ENCODE peak calls at places on chromosomes 16 and 17, in nine cellular contexts. One of them, this sample, is unnamed.

GRCh38 chr16:62752837-62753236 is 716.6 kb upstream of the CDH8 start:
- DNase-seq in cardiac muscle cell: no peak
- DNase-seq in psoas muscle: no peak
- DNase-seq in neural crest cell: no peak
- DNase-seq in uterus: no peak
- DNase-seq in AG09319: no peak
- DNase-seq in mucosa of descending colon: no peak
- DNase-seq in HFF-Myc: no peak
- DNase-seq in esophagus squamous epithelium: no peak
- DNase-seq in this sample: no peak

GRCh38 chr16:964696-965395 is 5.9 kb downstream of the LMF1 start:
- DNase-seq in uterus: no peak
- DNase-seq in mucosa of descending colon: peak
- DNase-seq in cardiac muscle cell: no peak
- DNase-seq in psoas muscle: no peak
- DNase-seq in AG09319: no peak
- DNase-seq in neural crest cell: no peak
- DNase-seq in HFF-Myc: no peak
- DNase-seq in esophagus squamous epithelium: no peak
- DNase-seq in this sample: no peak

GRCh38 chr16:35182043-35182677 is 1722.7 kb downstream of the TP53TG3F start:
- DNase-seq in mucosa of descending colon: no peak
- DNase-seq in psoas muscle: no peak
- DNase-seq in esophagus squamous epithelium: no peak
- DNase-seq in HFF-Myc: no peak
- DNase-seq in AG09319: no peak
- DNase-seq in uterus: no peak
- DNase-seq in neural crest cell: no peak
- DNase-seq in cardiac muscle cell: no peak
- DNase-seq in this sample: no peak

GRCh38 chr17:50331085-50331791 is 14.7 kb upstream of the XYLT2 start:
- DNase-seq in AG09319: peak
- DNase-seq in esophagus squamous epithelium: no peak
- DNase-seq in uterus: no peak
- DNase-seq in HFF-Myc: no peak
- DNase-seq in mucosa of descending colon: no peak
- DNase-seq in psoas muscle: no peak
- DNase-seq in cardiac muscle cell: no peak
- DNase-seq in neural crest cell: no peak
- DNase-seq in this sample: no peak

GRCh38 chr17:56436142-56436541 is 157.4 kb upstream of the NOG start:
- DNase-seq in cardiac muscle cell: no peak
- DNase-seq in psoas muscle: no peak
- DNase-seq in HFF-Myc: no peak
- DNase-seq in AG09319: no peak
- DNase-seq in neural crest cell: no peak
- DNase-seq in uterus: no peak
- DNase-seq in esophagus squamous epithelium: no peak
- DNase-seq in mucosa of descending colon: no peak
- DNase-seq in this sample: no peak

GRCh38 chr16:81803332-81803731 is 24.2 kb downstream of the PLCG2 start:
- DNase-seq in psoas muscle: no peak
- DNase-seq in esophagus squamous epithelium: no peak
- DNase-seq in neural crest cell: no peak
- DNase-seq in cardiac muscle cell: no peak
- DNase-seq in uterus: no peak
- DNase-seq in HFF-Myc: no peak
- DNase-seq in mucosa of descending colon: no peak
- DNase-seq in AG09319: no peak
- DNase-seq in this sample: no peak

GRCh38 chr16:20380782-20381181 is 23.8 kb downstream of the PDILT start:
- DNase-seq in mucosa of descending colon: no peak
- DNase-seq in HFF-Myc: no peak
- DNase-seq in cardiac muscle cell: no peak
- DNase-seq in esophagus squamous epithelium: no peak
- DNase-seq in psoas muscle: no peak
- DNase-seq in neural crest cell: no peak
- DNase-seq in AG09319: no peak
- DNase-seq in uterus: no peak
- DNase-seq in this sample: no peak

GRCh38 chr17:14926526-14927122 is 338.5 kb downstream of the PMP22 start:
- DNase-seq in mucosa of descending colon: no peak
- DNase-seq in esophagus squamous epithelium: no peak
- DNase-seq in HFF-Myc: peak
- DNase-seq in neural crest cell: peak
- DNase-seq in cardiac muscle cell: peak
- DNase-seq in uterus: peak
- DNase-seq in AG09319: peak
- DNase-seq in psoas muscle: peak
- DNase-seq in this sample: no peak

GRCh38 chr16:85515830-85516397 is 97.2 kb upstream of the GSE1 start:
- DNase-seq in uterus: no peak
- DNase-seq in AG09319: no peak
- DNase-seq in esophagus squamous epithelium: no peak
- DNase-seq in cardiac muscle cell: peak
- DNase-seq in HFF-Myc: no peak
- DNase-seq in mucosa of descending colon: no peak
- DNase-seq in neural crest cell: no peak
- DNase-seq in psoas muscle: no peak
- DNase-seq in this sample: no peak

GRCh38 chr17:34503804-34504203 is 75.6 kb upstream of the TMEM132E start:
- DNase-seq in neural crest cell: no peak
- DNase-seq in uterus: no peak
- DNase-seq in esophagus squamous epithelium: no peak
- DNase-seq in mucosa of descending colon: no peak
- DNase-seq in AG09319: no peak
- DNase-seq in cardiac muscle cell: no peak
- DNase-seq in psoas muscle: peak
- DNase-seq in HFF-Myc: no peak
- DNase-seq in this sample: no peak

GRCh38 chr17:28828294-28829040 is 14.1 kb downstream of the FAM222B start:
- DNase-seq in cardiac muscle cell: no peak
- DNase-seq in esophagus squamous epithelium: no peak
- DNase-seq in uterus: no peak
- DNase-seq in psoas muscle: no peak
- DNase-seq in mucosa of descending colon: peak
- DNase-seq in AG09319: no peak
- DNase-seq in HFF-Myc: no peak
- DNase-seq in neural crest cell: no peak
- DNase-seq in this sample: no peak

GRCh38 chr16:50323335-50324011 is 45.3 kb downstream of the BRD7 start:
- DNase-seq in esophagus squamous epithelium: no peak
- DNase-seq in neural crest cell: no peak
- DNase-seq in mucosa of descending colon: no peak
- DNase-seq in AG09319: no peak
- DNase-seq in uterus: no peak
- DNase-seq in HFF-Myc: peak
- DNase-seq in cardiac muscle cell: no peak
- DNase-seq in psoas muscle: no peak
- DNase-seq in this sample: no peak

GRCh38 chr16:11136600-11136999 is 119.4 kb downstream of the SOCS1 start:
- DNase-seq in esophagus squamous epithelium: no peak
- DNase-seq in uterus: no peak
- DNase-seq in AG09319: no peak
- DNase-seq in psoas muscle: peak
- DNase-seq in HFF-Myc: no peak
- DNase-seq in mucosa of descending colon: no peak
- DNase-seq in cardiac muscle cell: no peak
- DNase-seq in neural crest cell: no peak
- DNase-seq in this sample: no peak

GRCh38 chr16:74226361-74226979 is 70.1 kb upstream of the PSMD7 start:
- DNase-seq in cardiac muscle cell: peak
- DNase-seq in neural crest cell: no peak
- DNase-seq in esophagus squamous epithelium: no peak
- DNase-seq in HFF-Myc: no peak
- DNase-seq in mucosa of descending colon: no peak
- DNase-seq in psoas muscle: no peak
- DNase-seq in uterus: no peak
- DNase-seq in AG09319: no peak
- DNase-seq in this sample: no peak
- TF ChIP-seq CTCF in cardiac muscle cell: peak
- TF ChIP-seq CTCF in neural crest cell: peak
- TF ChIP-seq CTCF in esophagus squamous epithelium: peak
- TF ChIP-seq CTCF in HFF-Myc: peak
- TF ChIP-seq CTCF in mucosa of descending colon: no peak
- TF ChIP-seq CTCF in psoas muscle: peak
- TF ChIP-seq CTCF in uterus: peak
- TF ChIP-seq CTCF in AG09319: peak
- TF ChIP-seq CTCF in this sample: no peak

DNA sequence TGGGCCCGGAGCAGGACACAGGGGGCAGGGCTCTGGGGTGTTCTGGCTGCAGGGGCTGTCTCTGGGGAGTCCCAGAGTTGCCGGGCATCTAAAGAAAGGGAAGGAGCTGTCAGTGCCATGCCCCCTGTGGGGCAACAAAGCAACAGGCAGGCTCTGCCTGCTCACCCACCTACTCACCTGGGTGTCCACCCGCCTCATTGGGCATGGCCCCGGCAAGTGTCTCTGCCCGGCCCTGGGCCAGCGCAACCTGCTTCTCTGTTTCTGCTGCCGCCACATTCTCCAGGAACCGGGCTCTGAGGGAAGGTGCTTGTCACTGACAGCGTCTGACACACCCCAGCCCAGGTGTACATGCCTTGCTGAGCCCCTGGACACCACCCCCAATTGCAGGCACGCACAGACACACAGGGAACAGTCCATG is 7.3 kb downstream of the TMEM208 start:
- DNase-seq in cardiac muscle cell: no peak
- DNase-seq in uterus: no peak
- DNase-seq in psoas muscle: no peak
- DNase-seq in neural crest cell: no peak
- DNase-seq in mucosa of descending colon: peak
- DNase-seq in HFF-Myc: no peak
- DNase-seq in esophagus squamous epithelium: no peak
- DNase-seq in AG09319: no peak
- DNase-seq in this sample: no peak
- TF ChIP-seq CTCF in cardiac muscle cell: no peak
- TF ChIP-seq CTCF in uterus: no peak
- TF ChIP-seq CTCF in psoas muscle: no peak
- TF ChIP-seq CTCF in neural crest cell: no peak
- TF ChIP-seq CTCF in mucosa of descending colon: no peak
- TF ChIP-seq CTCF in HFF-Myc: no peak
- TF ChIP-seq CTCF in esophagus squamous epithelium: no peak
- TF ChIP-seq CTCF in AG09319: no peak
- TF ChIP-seq CTCF in this sample: no peak

DNA sequence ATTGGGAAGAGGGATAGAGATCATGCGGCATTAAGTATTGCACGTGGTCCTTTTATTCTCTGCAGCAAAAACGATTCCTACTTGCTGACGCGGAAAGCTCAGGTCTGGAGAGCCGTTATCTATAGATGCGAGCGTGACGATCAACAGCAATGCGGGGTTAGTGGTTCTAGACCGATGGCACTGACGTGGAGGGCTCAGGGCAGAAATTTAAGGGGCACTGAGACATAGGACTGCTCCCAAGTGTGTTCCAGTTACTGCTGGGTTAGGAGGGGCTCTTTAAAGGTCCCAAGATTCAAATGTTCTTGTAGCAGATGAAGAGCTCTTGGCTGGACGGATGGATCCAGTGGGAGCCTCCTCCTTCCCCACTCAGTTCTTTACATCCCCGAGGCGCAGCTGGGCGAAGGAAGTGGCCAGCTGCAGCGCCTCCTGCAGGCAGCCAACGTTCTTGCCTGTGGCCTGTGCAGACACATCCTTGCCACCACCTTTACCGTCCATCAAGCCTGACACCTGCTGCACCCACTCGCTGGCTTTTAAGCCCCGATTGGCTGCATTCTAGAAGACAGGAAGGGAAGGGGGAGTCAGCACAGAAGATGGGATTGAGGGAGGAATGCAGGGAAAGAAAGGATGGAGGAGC is 732 bp upstream of the EXOSC6 start:
- DNase-seq in cardiac muscle cell: peak
- DNase-seq in HFF-Myc: no peak
- DNase-seq in uterus: no peak
- DNase-seq in psoas muscle: no peak
- DNase-seq in AG09319: no peak
- DNase-seq in neural crest cell: peak
- DNase-seq in esophagus squamous epithelium: no peak
- DNase-seq in mucosa of descending colon: no peak
- DNase-seq in this sample: no peak
- TF ChIP-seq CTCF in cardiac muscle cell: peak
- TF ChIP-seq CTCF in HFF-Myc: peak
- TF ChIP-seq CTCF in uterus: no peak
- TF ChIP-seq CTCF in psoas muscle: no peak
- TF ChIP-seq CTCF in AG09319: peak
- TF ChIP-seq CTCF in neural crest cell: peak
- TF ChIP-seq CTCF in esophagus squamous epithelium: no peak
- TF ChIP-seq CTCF in mucosa of descending colon: no peak
- TF ChIP-seq CTCF in this sample: no peak

DNA sequence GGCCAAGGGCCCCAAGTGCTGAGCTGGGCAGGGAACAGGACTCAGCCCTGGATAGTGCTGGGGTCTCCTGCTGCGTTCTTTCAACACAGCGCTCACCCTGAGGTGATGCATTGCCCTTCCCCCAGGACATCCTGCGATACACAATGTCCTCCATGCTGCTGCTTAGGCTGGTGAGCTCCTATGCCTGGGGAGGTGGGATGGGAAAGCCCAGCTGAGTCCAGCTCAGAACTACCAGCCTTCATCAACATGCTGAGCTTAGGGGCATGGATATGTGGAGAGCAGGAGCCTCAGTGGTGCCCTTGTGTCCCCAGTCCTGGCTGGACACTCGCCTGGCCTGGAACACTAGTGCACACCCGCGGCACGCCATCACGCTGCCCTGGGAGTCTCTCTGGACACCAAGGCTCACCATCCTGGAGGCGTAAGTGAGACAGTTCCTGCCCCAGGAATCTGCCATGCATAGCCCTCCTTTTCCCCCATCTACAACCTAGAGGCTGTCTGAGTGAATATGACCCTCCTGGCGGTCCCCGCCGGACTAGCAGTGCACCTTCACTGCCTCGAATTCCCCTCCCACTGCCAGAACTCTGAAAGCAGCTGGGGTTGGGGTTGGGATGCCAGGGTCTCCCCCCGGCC is 710 bp downstream of the ZACN start:
- DNase-seq in uterus: no peak
- DNase-seq in neural crest cell: no peak
- DNase-seq in HFF-Myc: no peak
- DNase-seq in AG09319: no peak
- DNase-seq in psoas muscle: no peak
- DNase-seq in mucosa of descending colon: peak
- DNase-seq in cardiac muscle cell: peak
- DNase-seq in esophagus squamous epithelium: no peak
- DNase-seq in this sample: no peak
- TF ChIP-seq CTCF in uterus: no peak
- TF ChIP-seq CTCF in neural crest cell: peak
- TF ChIP-seq CTCF in HFF-Myc: no peak
- TF ChIP-seq CTCF in AG09319: no peak
- TF ChIP-seq CTCF in psoas muscle: no peak
- TF ChIP-seq CTCF in mucosa of descending colon: no peak
- TF ChIP-seq CTCF in cardiac muscle cell: peak
- TF ChIP-seq CTCF in esophagus squamous epithelium: no peak
- TF ChIP-seq CTCF in this sample: no peak

GRCh38 chr16:57092786-57093301 is 461 bp downstream of the CPNE2 start:
- DNase-seq in cardiac muscle cell: peak
- DNase-seq in mucosa of descending colon: peak
- DNase-seq in esophagus squamous epithelium: no peak
- DNase-seq in psoas muscle: peak
- DNase-seq in neural crest cell: peak
- DNase-seq in AG09319: no peak
- DNase-seq in HFF-Myc: no peak
- DNase-seq in uterus: peak
- DNase-seq in this sample: no peak
- TF ChIP-seq CTCF in cardiac muscle cell: peak
- TF ChIP-seq CTCF in mucosa of descending colon: peak
- TF ChIP-seq CTCF in esophagus squamous epithelium: peak
- TF ChIP-seq CTCF in psoas muscle: peak
- TF ChIP-seq CTCF in neural crest cell: peak
- TF ChIP-seq CTCF in AG09319: peak
- TF ChIP-seq CTCF in HFF-Myc: peak
- TF ChIP-seq CTCF in uterus: peak
- TF ChIP-seq CTCF in this sample: peak

GRCh38 chr17:40038882-40039513 is 15.2 kb downstream of the MED24 start:
- DNase-seq in uterus: peak
- DNase-seq in AG09319: peak
- DNase-seq in cardiac muscle cell: peak
- DNase-seq in neural crest cell: peak
- DNase-seq in esophagus squamous epithelium: no peak
- DNase-seq in mucosa of descending colon: no peak
- DNase-seq in HFF-Myc: peak
- DNase-seq in psoas muscle: peak
- DNase-seq in this sample: no peak
- TF ChIP-seq CTCF in uterus: peak
- TF ChIP-seq CTCF in AG09319: peak
- TF ChIP-seq CTCF in cardiac muscle cell: peak
- TF ChIP-seq CTCF in neural crest cell: peak
- TF ChIP-seq CTCF in esophagus squamous epithelium: peak
- TF ChIP-seq CTCF in mucosa of descending colon: no peak
- TF ChIP-seq CTCF in HFF-Myc: peak
- TF ChIP-seq CTCF in psoas muscle: peak
- TF ChIP-seq CTCF in this sample: peak

This sample was measured in CD14-positive monocyte.